ENCODE peak calls at places on chromosomes 7 and 10, in five cellular contexts. Y is mammary epithelial cell, B is MM.1S, T is SK-N-MC, A is fibroblast of lung. X is an unnamed sample.

GRCh38 chr10:85610381-85611092 is 756.1 kb downstream of the GRID1 start:
- DNase-seq in T (no peak), A (no peak), B (no peak), Y (no peak), X (no peak)

GRCh38 chr10:48541144-48541795 is 63.6 kb downstream of the ARHGAP22 start:
- DNase-seq in Y (no peak), A (no peak), B (no peak), T (no peak), X (no peak)

GRCh38 chr7:351681-352480 is 61.9 kb downstream of the FOXL3 start:
- DNase-seq in A (no peak), T (no peak), B (no peak), Y (no peak), X (no peak)

GRCh38 chr7:77406421-77406820 is 9.7 kb downstream of the GSAP start:
- DNase-seq in T (no peak), B (no peak), A (no peak), Y (no peak), X (no peak)

GRCh38 chr10:128172756-128173155 is 46.5 kb upstream of the MKI67 start:
- DNase-seq in Y (no peak), B (no peak), A (no peak), T (no peak), X (no peak)

GRCh38 chr10:16756561-16757221 is 60.5 kb downstream of the RSU1 start:
- DNase-seq in B (no peak), A (peak; percentile 79), Y (no peak), T (no peak), X (no peak)

GRCh38 chr10:79413196-79413595 is 32.2 kb downstream of the ZCCHC24 start:
- DNase-seq in A (peak; percentile 32), Y (no peak), T (no peak), B (peak; percentile 56), X (no peak)

GRCh38 chr7:12403287-12404181 is at the start of gene VWDE:
- DNase-seq in A (peak; percentile 39), Y (peak; percentile 28), T (no peak), B (peak; percentile 68), X (peak; percentile 16)

GRCh38 chr7:197413-198335 is 5.3 kb downstream of the FAM20C start:
- DNase-seq in Y (no peak), T (no peak), A (no peak), B (no peak), X (no peak)

GRCh38 chr10:43227911-43228782 is 38.7 kb downstream of the RASGEF1A start:
- DNase-seq in Y (no peak), A (no peak), T (no peak), B (no peak), X (no peak)

GRCh38 chr10:26626066-26626465 is 71.4 kb upstream of the PDSS1 start:
- DNase-seq in B (no peak), A (no peak), T (no peak), Y (no peak), X (no peak)

GRCh38 chr10:117266400-117266799 is 25.5 kb downstream of the SLC18A2 start:
- DNase-seq in Y (no peak), A (no peak), B (no peak), T (no peak), X (no peak)

GRCh38 chr7:135811513-135811912 is 62.9 kb upstream of the FAM180A start:
- DNase-seq in A (no peak), Y (no peak), T (no peak), B (no peak), X (no peak)

GRCh38 chr7:45718464-45719330 is 144.5 kb downstream of the ADCY1 start:
- DNase-seq in A (peak; percentile 58), B (no peak), T (no peak), Y (no peak), X (no peak)

GRCh38 chr10:59678884-59679301 is 30.8 kb downstream of the SLC16A9 start:
- DNase-seq in A (peak; percentile 84), Y (peak; percentile 85), B (peak; percentile 66), T (no peak), X (no peak)

GRCh38 chr7:153943428-153944370 is 108.5 kb upstream of the DPP6 start:
- DNase-seq in A (no peak), B (no peak), Y (no peak), T (no peak), X (no peak)

GRCh38 chr7:41567350-41568114 is 135.4 kb downstream of the INHBA start:
- DNase-seq in Y (peak; percentile 42), B (no peak), A (peak; percentile 39), T (no peak), X (no peak)

GRCh38 chr7:108358553-108358952 is 97.7 kb downstream of the NRCAM start:
- DNase-seq in A (peak; percentile 93), B (no peak), T (no peak), Y (peak; percentile 72), X (no peak)

GRCh38 chr10:45461034-45461433 is 87.0 kb downstream of the ALOX5 start:
- DNase-seq in B (peak; percentile 59), T (no peak), Y (no peak), A (no peak), X (no peak)

GRCh38 chr7:151769189-151769821 is 107.6 kb downstream of the PRKAG2 start:
- DNase-seq in A (no peak), B (peak; percentile 46), T (no peak), Y (no peak), X (no peak)

GRCh38 chr7:124688991-124689390 is 76.6 kb downstream of the GPR37 start:
- DNase-seq in Y (peak; percentile 88), T (no peak), A (peak; percentile 81), B (no peak), X (no peak)

GRCh38 chr7:121960678-121961461 is 87.9 kb downstream of the PTPRZ1 start:
- DNase-seq in T (no peak), B (no peak), Y (peak; percentile 93), A (peak; percentile 91), X (peak; percentile 33)

GRCh38 chr7:63925626-63926460 is 72.8 kb upstream of the ZNF722 start:
- DNase-seq in T (no peak), Y (peak; percentile 6), A (peak; percentile 2), B (peak; percentile 45), X (peak; percentile 1)
- H3K4me3 ChIP-seq in T (peak overlapping the region; percentile 53), Y (peak overlapping the region; percentile 28), A (no peak overlapping the region), B (no peak overlapping the region), X (no peak overlapping the region)

GRCh38 chr10:132493756-132494290 is 43.8 kb upstream of the INPP5A start:
- DNase-seq in Y (no peak), T (no peak), A (no peak), B (no peak), X (no peak)

GRCh38 chr10:132495231-132495630 is 42.4 kb upstream of the INPP5A start:
- DNase-seq in B (no peak), Y (no peak), A (no peak), T (no peak), X (no peak)

GRCh38 chr10:132492323-132493035 is 45.1 kb upstream of the INPP5A start:
- DNase-seq in B (no peak), A (no peak), T (no peak), Y (no peak), X (no peak)

GRCh38 chr10:132494831-132495230 is 42.8 kb upstream of the INPP5A start:
- DNase-seq in B (no peak), Y (no peak), A (no peak), T (no peak), X (no peak)

DNA sequence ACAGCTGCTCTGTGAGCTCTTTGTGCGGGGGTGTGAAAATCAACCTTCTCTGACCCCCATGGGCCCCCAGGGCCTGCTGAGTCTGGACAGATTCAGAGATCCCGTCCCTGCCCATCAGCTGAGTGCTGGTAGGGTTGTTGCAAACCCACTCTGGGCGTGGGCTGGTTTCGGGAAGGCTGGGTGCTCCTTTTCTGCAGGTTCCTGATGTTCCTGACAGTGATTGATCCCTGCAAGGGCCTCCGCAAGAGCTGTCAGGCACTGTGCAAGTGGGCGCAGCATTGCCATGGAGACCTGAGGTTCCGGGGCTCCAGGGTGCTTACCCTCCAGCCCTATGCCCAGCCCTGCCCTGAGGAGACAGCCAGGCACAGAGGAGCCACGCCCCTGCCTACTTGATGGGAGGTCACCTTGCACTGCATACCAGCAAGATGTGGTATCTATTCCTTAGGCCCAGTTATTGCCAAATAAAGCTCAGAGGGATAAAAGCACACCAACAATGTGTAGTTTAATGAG is 44.3 kb upstream of the INPP5A start:
- DNase-seq in A (no peak), B (no peak), T (no peak), Y (no peak), X (no peak)
- TF ChIP-seq EZH2 in A (no peak), B (no peak), T (no peak), Y (no peak), X (no peak)

GRCh38 chr10:132329565-132330485 is 2.2 kb upstream of the LRRC27 start:
- DNase-seq in T (no peak), Y (peak; percentile 11), A (peak; percentile 84), B (peak; percentile 28), X (peak; percentile 86)
- H3K4me3 ChIP-seq in T (peak overlapping the region; percentile 89), Y (peak overlapping the region; percentile 1), A (peak overlapping the region; percentile 95), B (peak overlapping the region; percentile 100), X (peak overlapping the region; percentile 83)

GRCh38 chr10:12848439-12849173 is 152.9 kb downstream of the CCDC3 start:
- DNase-seq in Y (no peak), A (no peak), T (no peak), B (no peak), X (no peak)

GRCh38 chr10:12854988-12855387 is 146.5 kb downstream of the CCDC3 start:
- DNase-seq in Y (no peak), A (no peak), B (no peak), T (no peak), X (no peak)

GRCh38 chr10:12849351-12850181 is 151.9 kb downstream of the CCDC3 start:
- DNase-seq in B (no peak), T (no peak), A (no peak), Y (peak; percentile 61), X (no peak)

GRCh38 chr10:12847361-12847975 is 154.0 kb downstream of the CCDC3 start:
- DNase-seq in B (no peak), Y (no peak), T (no peak), A (no peak), X (peak; percentile 67)

DNA sequence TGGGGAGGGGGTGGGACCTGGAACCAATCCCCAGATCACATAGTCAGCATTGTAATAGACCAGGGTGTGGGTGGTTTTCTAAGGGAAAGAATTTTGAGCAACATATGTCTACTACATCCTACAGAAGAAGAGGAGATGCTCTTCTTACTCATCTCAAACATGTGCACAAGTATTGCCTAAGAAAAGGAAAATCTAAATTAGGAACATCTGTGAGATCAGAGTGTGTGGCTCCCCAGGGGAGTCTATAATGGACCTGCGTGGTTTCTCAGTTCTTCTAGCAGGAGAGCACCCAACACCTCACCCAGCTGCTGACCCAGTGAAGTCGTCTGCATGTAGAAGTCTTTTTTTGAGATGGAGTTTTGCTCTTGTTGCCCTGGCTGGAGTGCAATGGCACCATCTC is 148.8 kb downstream of the CCDC3 start:
- DNase-seq in B (no peak), A (peak; percentile 15), T (no peak), Y (no peak), X (no peak)
- TF ChIP-seq EZH2 in B (no peak), A (no peak), T (no peak), Y (no peak), X (no peak)

GRCh38 chr10:6770846-6771245 is 190.8 kb upstream of the PRKCQ start:
- DNase-seq in Y (no peak), B (no peak), T (no peak), A (no peak), X (no peak)

GRCh38 chr10:6763417-6763816 is 183.3 kb upstream of the PRKCQ start:
- DNase-seq in B (no peak), A (no peak), Y (no peak), T (no peak), X (no peak)

GRCh38 chr10:6769704-6770417 is 189.8 kb upstream of the PRKCQ start:
- DNase-seq in T (no peak), A (no peak), Y (no peak), B (no peak), X (no peak)

GRCh38 chr10:6766061-6766460 is 186.0 kb upstream of the PRKCQ start:
- DNase-seq in Y (no peak), B (no peak), A (no peak), T (no peak), X (peak; percentile 78)

GRCh38 chr10:6766480-6766879 is 186.4 kb upstream of the PRKCQ start:
- DNase-seq in T (no peak), B (no peak), A (no peak), Y (no peak), X (no peak)
- H3K4me3 ChIP-seq in T (no peak overlapping the region), B (no peak overlapping the region), A (peak overlapping the region; percentile 16), Y (no peak overlapping the region), X (peak overlapping the region; percentile 5)

X was measured in A673.